ENCODE peak calls at places on chromosomes 3 and 15, in ten cellular contexts. One of them, this sample, is unnamed.

GRCh38 chr15:51307811-51308210 is 30.6 kb downstream of the CYP19A1 start:
- DNase-seq in ovary: no peak
- DNase-seq in naive thymus-derived CD4-positive, alpha-beta T cell: no peak
- DNase-seq in cardiac fibroblast: no peak
- DNase-seq in heart left ventricle: no peak
- DNase-seq in uterus: no peak
- DNase-seq in hepatocyte: no peak
- DNase-seq in aorta: no peak
- DNase-seq in mucosa of descending colon: no peak
- DNase-seq in AG04449: no peak
- DNase-seq in this sample: no peak

GRCh38 chr3:130929827-130930226 is 35.9 kb downstream of the ATP2C1 start:
- DNase-seq in hepatocyte: no peak
- DNase-seq in uterus: no peak
- DNase-seq in AG04449: no peak
- DNase-seq in heart left ventricle: no peak
- DNase-seq in mucosa of descending colon: no peak
- DNase-seq in aorta: no peak
- DNase-seq in cardiac fibroblast: no peak
- DNase-seq in naive thymus-derived CD4-positive, alpha-beta T cell: no peak
- DNase-seq in ovary: no peak
- DNase-seq in this sample: no peak

GRCh38 chr3:14947105-14947885 is at the start of gene NR2C2:
- DNase-seq in ovary: peak
- DNase-seq in cardiac fibroblast: peak
- DNase-seq in AG04449: no peak
- DNase-seq in aorta: peak
- DNase-seq in heart left ventricle: peak
- DNase-seq in hepatocyte: peak
- DNase-seq in naive thymus-derived CD4-positive, alpha-beta T cell: peak
- DNase-seq in mucosa of descending colon: peak
- DNase-seq in uterus: peak
- DNase-seq in this sample: no peak

GRCh38 chr3:58204713-58205112 is 6.1 kb downstream of the DNASE1L3 start:
- DNase-seq in cardiac fibroblast: no peak
- DNase-seq in ovary: no peak
- DNase-seq in naive thymus-derived CD4-positive, alpha-beta T cell: no peak
- DNase-seq in uterus: no peak
- DNase-seq in hepatocyte: no peak
- DNase-seq in mucosa of descending colon: no peak
- DNase-seq in heart left ventricle: no peak
- DNase-seq in AG04449: no peak
- DNase-seq in aorta: no peak
- DNase-seq in this sample: no peak

GRCh38 chr3:175726228-175726627 is 867.1 kb downstream of the NAALADL2 start:
- DNase-seq in uterus: no peak
- DNase-seq in hepatocyte: no peak
- DNase-seq in ovary: no peak
- DNase-seq in heart left ventricle: no peak
- DNase-seq in AG04449: no peak
- DNase-seq in cardiac fibroblast: no peak
- DNase-seq in aorta: no peak
- DNase-seq in naive thymus-derived CD4-positive, alpha-beta T cell: no peak
- DNase-seq in mucosa of descending colon: no peak
- DNase-seq in this sample: no peak

GRCh38 chr3:45715945-45716344 is 26.7 kb downstream of the SACM1L start:
- DNase-seq in cardiac fibroblast: no peak
- DNase-seq in AG04449: no peak
- DNase-seq in heart left ventricle: no peak
- DNase-seq in ovary: no peak
- DNase-seq in mucosa of descending colon: no peak
- DNase-seq in aorta: no peak
- DNase-seq in naive thymus-derived CD4-positive, alpha-beta T cell: no peak
- DNase-seq in hepatocyte: no peak
- DNase-seq in uterus: no peak
- DNase-seq in this sample: no peak

GRCh38 chr15:23690450-23690852 is 3.3 kb upstream of the NDN start:
- DNase-seq in cardiac fibroblast: peak
- DNase-seq in AG04449: peak
- DNase-seq in uterus: peak
- DNase-seq in mucosa of descending colon: peak
- DNase-seq in heart left ventricle: peak
- DNase-seq in hepatocyte: peak
- DNase-seq in aorta: peak
- DNase-seq in naive thymus-derived CD4-positive, alpha-beta T cell: no peak
- DNase-seq in ovary: peak
- DNase-seq in this sample: peak

GRCh38 chr3:15633766-15634588 is 32.4 kb downstream of the BTD start:
- DNase-seq in cardiac fibroblast: no peak
- DNase-seq in mucosa of descending colon: no peak
- DNase-seq in hepatocyte: no peak
- DNase-seq in aorta: no peak
- DNase-seq in naive thymus-derived CD4-positive, alpha-beta T cell: no peak
- DNase-seq in uterus: no peak
- DNase-seq in ovary: no peak
- DNase-seq in AG04449: no peak
- DNase-seq in heart left ventricle: no peak
- DNase-seq in this sample: no peak

GRCh38 chr3:43231276-43232000 is 54.9 kb upstream of the SNRK start:
- DNase-seq in uterus: no peak
- DNase-seq in aorta: no peak
- DNase-seq in AG04449: peak
- DNase-seq in naive thymus-derived CD4-positive, alpha-beta T cell: no peak
- DNase-seq in ovary: no peak
- DNase-seq in cardiac fibroblast: peak
- DNase-seq in mucosa of descending colon: no peak
- DNase-seq in hepatocyte: no peak
- DNase-seq in heart left ventricle: no peak
- DNase-seq in this sample: no peak

GRCh38 chr3:185693985-185694675 is 108.0 kb downstream of the SENP2 start:
- DNase-seq in heart left ventricle: no peak
- DNase-seq in cardiac fibroblast: peak
- DNase-seq in hepatocyte: no peak
- DNase-seq in AG04449: no peak
- DNase-seq in naive thymus-derived CD4-positive, alpha-beta T cell: no peak
- DNase-seq in aorta: no peak
- DNase-seq in mucosa of descending colon: no peak
- DNase-seq in ovary: no peak
- DNase-seq in uterus: no peak
- DNase-seq in this sample: no peak

GRCh38 chr3:57015912-57016311 is 44.6 kb upstream of the SPATA12 start:
- DNase-seq in cardiac fibroblast: no peak
- DNase-seq in naive thymus-derived CD4-positive, alpha-beta T cell: no peak
- DNase-seq in aorta: no peak
- DNase-seq in AG04449: no peak
- DNase-seq in hepatocyte: no peak
- DNase-seq in heart left ventricle: no peak
- DNase-seq in ovary: no peak
- DNase-seq in uterus: no peak
- DNase-seq in mucosa of descending colon: no peak
- DNase-seq in this sample: no peak

GRCh38 chr15:24986653-24987052 is 31.9 kb downstream of the SNRPN start:
- DNase-seq in naive thymus-derived CD4-positive, alpha-beta T cell: no peak
- DNase-seq in mucosa of descending colon: no peak
- DNase-seq in aorta: no peak
- DNase-seq in uterus: no peak
- DNase-seq in cardiac fibroblast: no peak
- DNase-seq in hepatocyte: no peak
- DNase-seq in heart left ventricle: no peak
- DNase-seq in AG04449: no peak
- DNase-seq in ovary: no peak
- DNase-seq in this sample: no peak

GRCh38 chr3:11530153-11530721 is 113.5 kb downstream of the VGLL4 start:
- DNase-seq in hepatocyte: peak
- DNase-seq in ovary: peak
- DNase-seq in mucosa of descending colon: no peak
- DNase-seq in uterus: no peak
- DNase-seq in AG04449: peak
- DNase-seq in naive thymus-derived CD4-positive, alpha-beta T cell: no peak
- DNase-seq in heart left ventricle: peak
- DNase-seq in cardiac fibroblast: peak
- DNase-seq in aorta: peak
- DNase-seq in this sample: peak

GRCh38 chr15:38176155-38176554 is 76.5 kb upstream of the SPRED1 start:
- DNase-seq in aorta: no peak
- DNase-seq in AG04449: peak
- DNase-seq in ovary: no peak
- DNase-seq in uterus: no peak
- DNase-seq in cardiac fibroblast: peak
- DNase-seq in heart left ventricle: no peak
- DNase-seq in mucosa of descending colon: no peak
- DNase-seq in naive thymus-derived CD4-positive, alpha-beta T cell: no peak
- DNase-seq in hepatocyte: no peak
- DNase-seq in this sample: peak

GRCh38 chr15:65424683-65425082 is 1.9 kb upstream of the IGDCC4 start:
- DNase-seq in uterus: no peak
- DNase-seq in naive thymus-derived CD4-positive, alpha-beta T cell: no peak
- DNase-seq in AG04449: no peak
- DNase-seq in heart left ventricle: no peak
- DNase-seq in mucosa of descending colon: no peak
- DNase-seq in cardiac fibroblast: no peak
- DNase-seq in aorta: no peak
- DNase-seq in ovary: no peak
- DNase-seq in hepatocyte: no peak
- DNase-seq in this sample: no peak

GRCh38 chr15:70058642-70059360 is 38.9 kb downstream of the TLE3 start:
- DNase-seq in heart left ventricle: no peak
- DNase-seq in hepatocyte: no peak
- DNase-seq in uterus: no peak
- DNase-seq in aorta: no peak
- DNase-seq in naive thymus-derived CD4-positive, alpha-beta T cell: no peak
- DNase-seq in AG04449: no peak
- DNase-seq in mucosa of descending colon: no peak
- DNase-seq in cardiac fibroblast: no peak
- DNase-seq in ovary: peak
- DNase-seq in this sample: no peak

GRCh38 chr3:45320986-45321385 is 67.4 kb upstream of the LARS2 start:
- DNase-seq in cardiac fibroblast: no peak
- DNase-seq in hepatocyte: no peak
- DNase-seq in heart left ventricle: no peak
- DNase-seq in aorta: no peak
- DNase-seq in ovary: no peak
- DNase-seq in AG04449: no peak
- DNase-seq in uterus: no peak
- DNase-seq in mucosa of descending colon: no peak
- DNase-seq in naive thymus-derived CD4-positive, alpha-beta T cell: no peak
- DNase-seq in this sample: no peak

GRCh38 chr3:124256599-124256998 is 264.7 kb upstream of the ROPN1 start:
- DNase-seq in cardiac fibroblast: no peak
- DNase-seq in AG04449: no peak
- DNase-seq in mucosa of descending colon: no peak
- DNase-seq in hepatocyte: no peak
- DNase-seq in naive thymus-derived CD4-positive, alpha-beta T cell: no peak
- DNase-seq in aorta: no peak
- DNase-seq in uterus: no peak
- DNase-seq in heart left ventricle: no peak
- DNase-seq in ovary: no peak
- DNase-seq in this sample: no peak
- H3K4me3 ChIP-seq in cardiac fibroblast: no peak
- H3K4me3 ChIP-seq in AG04449: no peak
- H3K4me3 ChIP-seq in mucosa of descending colon: no peak
- H3K4me3 ChIP-seq in hepatocyte: no peak
- H3K4me3 ChIP-seq in naive thymus-derived CD4-positive, alpha-beta T cell: no peak
- H3K4me3 ChIP-seq in aorta: no peak
- H3K4me3 ChIP-seq in uterus: no peak
- H3K4me3 ChIP-seq in heart left ventricle: no peak
- H3K4me3 ChIP-seq in ovary: no peak
- H3K4me3 ChIP-seq in this sample: no peak

DNA sequence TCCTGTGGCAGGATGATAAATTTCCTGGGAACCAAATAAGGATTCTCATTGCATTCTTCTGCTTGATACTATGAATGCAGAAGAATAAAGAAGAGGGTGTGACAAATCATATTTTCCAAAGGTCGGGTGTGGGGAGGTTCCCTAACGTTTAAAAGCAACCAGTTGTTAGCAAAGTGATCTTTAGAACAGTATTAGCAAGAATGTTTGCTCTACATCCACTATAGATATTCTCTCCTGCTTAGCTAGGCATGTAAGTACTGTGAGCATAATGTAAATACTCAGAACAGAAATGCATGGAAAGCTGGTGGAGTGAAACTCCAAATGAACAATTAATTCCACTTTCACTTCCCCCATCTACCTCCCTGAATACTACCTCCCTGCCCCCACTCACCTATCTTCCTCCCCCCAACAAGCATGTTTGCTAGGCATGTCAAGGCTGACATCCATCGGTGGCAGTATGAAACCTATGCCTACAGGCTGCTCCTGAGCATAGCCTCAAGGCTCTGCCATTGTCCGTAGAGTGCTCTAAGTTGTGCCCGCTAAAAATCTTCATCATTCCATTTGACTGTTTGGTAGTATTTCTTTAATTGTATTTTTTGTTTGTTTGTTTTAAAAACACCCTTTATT is 329.7 kb downstream of the TIGIT start:
- DNase-seq in aorta: no peak
- DNase-seq in hepatocyte: no peak
- DNase-seq in naive thymus-derived CD4-positive, alpha-beta T cell: no peak
- DNase-seq in AG04449: no peak
- DNase-seq in ovary: no peak
- DNase-seq in uterus: no peak
- DNase-seq in cardiac fibroblast: no peak
- DNase-seq in mucosa of descending colon: no peak
- DNase-seq in heart left ventricle: no peak
- DNase-seq in this sample: no peak
- H3K4me3 ChIP-seq in aorta: peak
- H3K4me3 ChIP-seq in hepatocyte: no peak
- H3K4me3 ChIP-seq in naive thymus-derived CD4-positive, alpha-beta T cell: no peak
- H3K4me3 ChIP-seq in AG04449: no peak
- H3K4me3 ChIP-seq in ovary: peak
- H3K4me3 ChIP-seq in uterus: peak
- H3K4me3 ChIP-seq in cardiac fibroblast: peak
- H3K4me3 ChIP-seq in mucosa of descending colon: no peak
- H3K4me3 ChIP-seq in heart left ventricle: peak
- H3K4me3 ChIP-seq in this sample: no peak

GRCh38 chr3:105662326-105662725 is 206.5 kb downstream of the CBLB start:
- DNase-seq in heart left ventricle: no peak
- DNase-seq in ovary: no peak
- DNase-seq in hepatocyte: no peak
- DNase-seq in aorta: no peak
- DNase-seq in cardiac fibroblast: no peak
- DNase-seq in naive thymus-derived CD4-positive, alpha-beta T cell: no peak
- DNase-seq in uterus: no peak
- DNase-seq in AG04449: no peak
- DNase-seq in mucosa of descending colon: no peak
- DNase-seq in this sample: no peak
- H3K4me3 ChIP-seq in heart left ventricle: no peak
- H3K4me3 ChIP-seq in ovary: no peak
- H3K4me3 ChIP-seq in hepatocyte: no peak
- H3K4me3 ChIP-seq in aorta: no peak
- H3K4me3 ChIP-seq in cardiac fibroblast: no peak
- H3K4me3 ChIP-seq in naive thymus-derived CD4-positive, alpha-beta T cell: no peak
- H3K4me3 ChIP-seq in uterus: no peak
- H3K4me3 ChIP-seq in AG04449: no peak
- H3K4me3 ChIP-seq in mucosa of descending colon: no peak
- H3K4me3 ChIP-seq in this sample: no peak

DNA sequence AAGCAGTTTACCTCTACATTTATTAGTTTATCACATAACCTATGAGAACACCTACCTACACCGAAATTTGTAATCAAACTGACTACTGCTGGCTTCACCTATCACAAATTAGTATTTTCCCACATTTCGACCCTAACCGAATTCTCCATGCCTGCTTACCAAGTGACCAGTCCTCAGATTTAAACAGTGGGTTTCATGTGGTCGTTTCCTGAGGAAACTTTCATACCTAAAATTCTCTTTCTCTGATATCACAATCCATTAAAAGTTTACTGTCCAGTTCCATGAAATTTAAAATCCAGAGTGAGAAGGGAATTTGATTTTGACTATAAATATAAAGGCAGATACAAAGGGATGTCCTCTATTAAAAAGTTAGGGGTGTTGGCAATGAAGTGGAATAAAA is 1.9 kb downstream of the PLOD2 start:
- DNase-seq in cardiac fibroblast: no peak
- DNase-seq in hepatocyte: no peak
- DNase-seq in naive thymus-derived CD4-positive, alpha-beta T cell: no peak
- DNase-seq in heart left ventricle: no peak
- DNase-seq in uterus: no peak
- DNase-seq in aorta: no peak
- DNase-seq in ovary: no peak
- DNase-seq in mucosa of descending colon: no peak
- DNase-seq in AG04449: no peak
- DNase-seq in this sample: no peak
- H3K4me3 ChIP-seq in cardiac fibroblast: peak
- H3K4me3 ChIP-seq in hepatocyte: peak
- H3K4me3 ChIP-seq in naive thymus-derived CD4-positive, alpha-beta T cell: no peak
- H3K4me3 ChIP-seq in heart left ventricle: peak
- H3K4me3 ChIP-seq in uterus: peak
- H3K4me3 ChIP-seq in aorta: peak
- H3K4me3 ChIP-seq in ovary: peak
- H3K4me3 ChIP-seq in mucosa of descending colon: no peak
- H3K4me3 ChIP-seq in AG04449: peak
- H3K4me3 ChIP-seq in this sample: peak

This sample was measured in skeletal muscle cell.